ENCODE peak calls at places on chromosomes 6 and 20, in nine cellular contexts. T, B, F, X, O, Z, P, Q and L are unnamed samples.

GRCh38 chr20:57573893-57574292 is 13.0 kb downstream of the PCK1 start:
- DNase-seq in T (no peak), B (no peak), F (no peak), X (peak), O (no peak), Z (no peak), P (no peak), Q (no peak), L (no peak)

GRCh38 chr20:45968801-45969711 is 2.9 kb downstream of the ZNF335 start:
- DNase-seq in T (no peak), B (peak), F (no peak), X (no peak), O (no peak), Z (peak), P (no peak), Q (peak), L (no peak)

GRCh38 chr6:37987008-37987407 is 167.5 kb downstream of the ZFAND3 start:
- DNase-seq in T (no peak), B (peak), F (peak), X (peak), O (no peak), Z (no peak), P (no peak), Q (peak), L (peak)

GRCh38 chr6:112475083-112475482 is 128.0 kb downstream of the RFPL4B start:
- DNase-seq in T (no peak), B (peak), F (no peak), X (no peak), O (no peak), Z (no peak), P (no peak), Q (peak), L (peak)

GRCh38 chr20:34215711-34216381 is 25.4 kb upstream of the ASIP start:
- DNase-seq in T (no peak), B (peak), F (peak), X (peak), O (peak), Z (peak), P (no peak), Q (peak), L (peak)

GRCh38 chr20:44910690-44911262 is 916 bp downstream of the PABPC1L start:
- DNase-seq in T (no peak), B (no peak), F (no peak), X (peak), O (no peak), Z (no peak), P (no peak), Q (no peak), L (no peak)

GRCh38 chr6:117976030-117976651 is 69.1 kb downstream of the SLC35F1 start:
- DNase-seq in T (peak), B (peak), F (no peak), X (peak), O (peak), Z (no peak), P (no peak), Q (peak), L (peak)

GRCh38 chr6:13421425-13422057 is 65.9 kb downstream of the GFOD1 start:
- DNase-seq in T (no peak), B (no peak), F (no peak), X (no peak), O (no peak), Z (no peak), P (no peak), Q (peak), L (no peak)

GRCh38 chr6:54874349-54875048 is 27.9 kb downstream of the FAM83B start:
- DNase-seq in T (no peak), B (no peak), F (no peak), X (peak), O (no peak), Z (no peak), P (no peak), Q (no peak), L (no peak)

GRCh38 chr6:121335111-121336008 is 1.1 kb upstream of the TBC1D32 start:
- DNase-seq in T (no peak), B (no peak), F (no peak), X (no peak), O (peak), Z (no peak), P (no peak), Q (peak), L (peak)

GRCh38 chr6:21200056-21200870 is 393.3 kb upstream of the SOX4 start:
- DNase-seq in T (no peak), B (no peak), F (no peak), X (no peak), O (no peak), Z (no peak), P (no peak), Q (no peak), L (no peak)

GRCh38 chr20:17406191-17406590 is 125.0 kb downstream of the BFSP1 start:
- DNase-seq in T (no peak), B (no peak), F (no peak), X (no peak), O (no peak), Z (no peak), P (no peak), Q (no peak), L (no peak)

GRCh38 chr6:10418862-10419748 is 4.2 kb upstream of the TFAP2A start:
- DNase-seq in T (no peak), B (no peak), F (no peak), X (no peak), O (no peak), Z (no peak), P (no peak), Q (no peak), L (no peak)

GRCh38 chr6:142946924-142947701 is 2.1 kb upstream of the HIVEP2 start:
- DNase-seq in T (peak), B (peak), F (peak), X (peak), O (no peak), Z (peak), P (peak), Q (peak), L (peak)

GRCh38 chr20:34621383-34622367 is 55.2 kb downstream of the PIGU start:
- DNase-seq in T (no peak), B (no peak), F (no peak), X (peak), O (no peak), Z (no peak), P (no peak), Q (peak), L (no peak)

GRCh38 chr6:68778356-68779020 is 143.4 kb downstream of the ADGRB3 start:
- DNase-seq in T (no peak), B (peak), F (no peak), X (no peak), O (no peak), Z (no peak), P (no peak), Q (no peak), L (peak)